ENCODE peak calls at places on chromosomes 2 and 18, in six cellular contexts. One of them, this sample, is unnamed.
A peak's percentile ranks its signal among the peaks of the same experiment; 100 is the strongest.

GRCh38 chr2:147774805-147775204 is 70.0 kb upstream of the ACVR2A start:
- DNase-seq in H1: no peak
- DNase-seq in SK-N-DZ: no peak
- DNase-seq in RPMI7951: no peak
- DNase-seq in lower lobe of right lung: no peak
- DNase-seq in GM13977: no peak
- DNase-seq in this sample: no peak

GRCh38 chr2:61855178-61855523 is 1.3 kb upstream of the FAM161A start:
- DNase-seq in GM13977: no peak
- DNase-seq in RPMI7951: peak; percentile 35
- DNase-seq in lower lobe of right lung: no peak
- DNase-seq in H1: no peak
- DNase-seq in SK-N-DZ: no peak
- DNase-seq in this sample: no peak

GRCh38 chr2:196431957-196432356 is 207.6 kb upstream of the CCDC150 start:
- DNase-seq in SK-N-DZ: peak; percentile 35
- DNase-seq in RPMI7951: peak; percentile 40
- DNase-seq in H1: no peak
- DNase-seq in lower lobe of right lung: no peak
- DNase-seq in GM13977: no peak
- DNase-seq in this sample: no peak

GRCh38 chr18:39841133-39842041 is 2113.6 kb upstream of the PIK3C3 start:
- DNase-seq in H1: peak; percentile 73
- DNase-seq in lower lobe of right lung: peak; percentile 51
- DNase-seq in RPMI7951: peak; percentile 59
- DNase-seq in SK-N-DZ: peak; percentile 85
- DNase-seq in GM13977: no peak
- DNase-seq in this sample: no peak

GRCh38 chr2:61750624-61751023 is 103.2 kb downstream of the FAM161A start:
- DNase-seq in SK-N-DZ: no peak
- DNase-seq in lower lobe of right lung: no peak
- DNase-seq in RPMI7951: peak; percentile 24
- DNase-seq in GM13977: no peak
- DNase-seq in H1: no peak
- DNase-seq in this sample: no peak

GRCh38 chr2:66445781-66446177 is 10.9 kb downstream of the MEIS1 start:
- DNase-seq in SK-N-DZ: no peak
- DNase-seq in H1: peak; percentile 72
- DNase-seq in lower lobe of right lung: peak; percentile 39
- DNase-seq in RPMI7951: no peak
- DNase-seq in GM13977: no peak
- DNase-seq in this sample: no peak

GRCh38 chr2:7819860-7820259 is 862.0 kb upstream of the ID2 start:
- DNase-seq in RPMI7951: no peak
- DNase-seq in SK-N-DZ: no peak
- DNase-seq in H1: no peak
- DNase-seq in lower lobe of right lung: no peak
- DNase-seq in GM13977: no peak
- DNase-seq in this sample: no peak

GRCh38 chr2:200944467-200945394 is 18.7 kb downstream of the ORC2 start:
- DNase-seq in SK-N-DZ: no peak
- DNase-seq in lower lobe of right lung: no peak
- DNase-seq in H1: no peak
- DNase-seq in RPMI7951: peak; percentile 80
- DNase-seq in GM13977: no peak
- DNase-seq in this sample: no peak

GRCh38 chr2:182885771-182886170 is 19.3 kb upstream of the FRZB start:
- DNase-seq in SK-N-DZ: no peak
- DNase-seq in RPMI7951: no peak
- DNase-seq in lower lobe of right lung: no peak
- DNase-seq in H1: no peak
- DNase-seq in GM13977: no peak
- DNase-seq in this sample: no peak

GRCh38 chr2:78734221-78734620 is 291.3 kb upstream of the REG3G start:
- DNase-seq in lower lobe of right lung: no peak
- DNase-seq in GM13977: no peak
- DNase-seq in SK-N-DZ: no peak
- DNase-seq in H1: no peak
- DNase-seq in RPMI7951: no peak
- DNase-seq in this sample: no peak

GRCh38 chr2:176095421-176095820 is 2.9 kb downstream of the HOXD13 start:
- DNase-seq in H1: peak; percentile 13
- DNase-seq in GM13977: no peak
- DNase-seq in RPMI7951: no peak
- DNase-seq in SK-N-DZ: no peak
- DNase-seq in lower lobe of right lung: no peak
- DNase-seq in this sample: no peak